ENCODE peak calls at places on chromosomes 12 and 14, in six cellular contexts. One of them, this sample, is unnamed.
A peak's percentile ranks its signal among the peaks of the same experiment; 100 is the strongest.

GRCh38 chr12:9761407-9761736 is 671 bp upstream of the CD69 start:
- DNase-seq in Caco-2: no peak
- DNase-seq in WTC11: no peak
- DNase-seq in AG04450: no peak
- DNase-seq in A549: no peak
- DNase-seq in activated B cell treated with CpG ODN at 0.5 μM for 24 hours: no peak
- DNase-seq in this sample: no peak

GRCh38 chr14:20631023-20631820 is 10.3 kb downstream of the OR6S1 start:
- DNase-seq in AG04450: peak; percentile 27
- DNase-seq in activated B cell treated with CpG ODN at 0.5 μM for 24 hours: no peak
- DNase-seq in A549: peak; percentile 69
- DNase-seq in Caco-2: peak; percentile 77
- DNase-seq in WTC11: no peak
- DNase-seq in this sample: peak; percentile 75

GRCh38 chr14:33590891-33591630 is 359.8 kb downstream of the EGLN3 start:
- DNase-seq in A549: no peak
- DNase-seq in WTC11: no peak
- DNase-seq in AG04450: no peak
- DNase-seq in activated B cell treated with CpG ODN at 0.5 μM for 24 hours: no peak
- DNase-seq in Caco-2: no peak
- DNase-seq in this sample: no peak

GRCh38 chr14:68573126-68573525 is 219.7 kb downstream of the ZFP36L1 start:
- DNase-seq in activated B cell treated with CpG ODN at 0.5 μM for 24 hours: no peak
- DNase-seq in Caco-2: no peak
- DNase-seq in WTC11: no peak
- DNase-seq in A549: no peak
- DNase-seq in AG04450: no peak
- DNase-seq in this sample: no peak

GRCh38 chr12:70774055-70774454 is 136.8 kb upstream of the PTPRB start:
- DNase-seq in Caco-2: no peak
- DNase-seq in activated B cell treated with CpG ODN at 0.5 μM for 24 hours: no peak
- DNase-seq in A549: no peak
- DNase-seq in AG04450: no peak
- DNase-seq in WTC11: no peak
- DNase-seq in this sample: no peak

GRCh38 chr14:77421241-77421640 is 2.1 kb downstream of the NOXRED1 start:
- DNase-seq in AG04450: no peak
- DNase-seq in WTC11: no peak
- DNase-seq in A549: no peak
- DNase-seq in activated B cell treated with CpG ODN at 0.5 μM for 24 hours: no peak
- DNase-seq in Caco-2: no peak
- DNase-seq in this sample: no peak

GRCh38 chr14:35971965-35972630 is 146.0 kb downstream of the BRMS1L start:
- DNase-seq in WTC11: no peak
- DNase-seq in Caco-2: no peak
- DNase-seq in AG04450: no peak
- DNase-seq in A549: no peak
- DNase-seq in activated B cell treated with CpG ODN at 0.5 μM for 24 hours: no peak
- DNase-seq in this sample: no peak

GRCh38 chr14:89276424-89276975 is 140.5 kb downstream of the FOXN3 start:
- DNase-seq in A549: no peak
- DNase-seq in Caco-2: no peak
- DNase-seq in AG04450: no peak
- DNase-seq in WTC11: no peak
- DNase-seq in activated B cell treated with CpG ODN at 0.5 μM for 24 hours: peak; percentile 41
- DNase-seq in this sample: no peak

GRCh38 chr14:95511687-95512086 is 4.8 kb downstream of the SYNE3 start:
- DNase-seq in AG04450: no peak
- DNase-seq in WTC11: no peak
- DNase-seq in activated B cell treated with CpG ODN at 0.5 μM for 24 hours: no peak
- DNase-seq in Caco-2: no peak
- DNase-seq in A549: no peak
- DNase-seq in this sample: no peak

GRCh38 chr14:99602788-99603415 is 1.1 kb downstream of the CCDC85C start:
- DNase-seq in AG04450: no peak
- DNase-seq in A549: no peak
- DNase-seq in activated B cell treated with CpG ODN at 0.5 μM for 24 hours: no peak
- DNase-seq in Caco-2: no peak
- DNase-seq in WTC11: no peak
- DNase-seq in this sample: peak; percentile 37

GRCh38 chr12:88371416-88372183 is 208.7 kb downstream of the KITLG start:
- DNase-seq in AG04450: no peak
- DNase-seq in A549: no peak
- DNase-seq in WTC11: no peak
- DNase-seq in activated B cell treated with CpG ODN at 0.5 μM for 24 hours: no peak
- DNase-seq in Caco-2: no peak
- DNase-seq in this sample: no peak

GRCh38 chr14:50027797-50028196 is 88.6 kb downstream of the VCPKMT start:
- DNase-seq in A549: no peak
- DNase-seq in activated B cell treated with CpG ODN at 0.5 μM for 24 hours: no peak
- DNase-seq in Caco-2: no peak
- DNase-seq in AG04450: no peak
- DNase-seq in WTC11: no peak
- DNase-seq in this sample: no peak

GRCh38 chr14:36748814-36749213 is 87.2 kb downstream of the PAX9 start:
- DNase-seq in Caco-2: no peak
- DNase-seq in WTC11: no peak
- DNase-seq in activated B cell treated with CpG ODN at 0.5 μM for 24 hours: no peak
- DNase-seq in A549: no peak
- DNase-seq in AG04450: no peak
- DNase-seq in this sample: no peak

GRCh38 chr14:50340945-50341344 is 28.8 kb downstream of the DMAC2L start:
- DNase-seq in A549: no peak
- DNase-seq in AG04450: no peak
- DNase-seq in activated B cell treated with CpG ODN at 0.5 μM for 24 hours: no peak
- DNase-seq in WTC11: peak; percentile 57
- DNase-seq in Caco-2: peak; percentile 36
- DNase-seq in this sample: peak; percentile 15

GRCh38 chr12:76260390-76260748 is 87.8 kb downstream of the BBS10 start:
- DNase-seq in Caco-2: no peak
- DNase-seq in activated B cell treated with CpG ODN at 0.5 μM for 24 hours: no peak
- DNase-seq in A549: no peak
- DNase-seq in WTC11: no peak
- DNase-seq in AG04450: no peak
- DNase-seq in this sample: no peak

GRCh38 chr12:58639323-58639934 is 280.9 kb downstream of the LRIG3 start:
- DNase-seq in WTC11: no peak
- DNase-seq in Caco-2: no peak
- DNase-seq in A549: no peak
- DNase-seq in activated B cell treated with CpG ODN at 0.5 μM for 24 hours: no peak
- DNase-seq in AG04450: no peak
- DNase-seq in this sample: no peak

GRCh38 chr14:33938131-33938949 is 12.5 kb downstream of the EGLN3 start:
- DNase-seq in activated B cell treated with CpG ODN at 0.5 μM for 24 hours: no peak
- DNase-seq in WTC11: peak; percentile 47
- DNase-seq in AG04450: no peak
- DNase-seq in A549: peak; percentile 42
- DNase-seq in Caco-2: no peak
- DNase-seq in this sample: peak; percentile 38

GRCh38 chr12:50099302-50100008 is 4.4 kb upstream of the GPD1 start:
- DNase-seq in WTC11: no peak
- DNase-seq in activated B cell treated with CpG ODN at 0.5 μM for 24 hours: no peak
- DNase-seq in A549: no peak
- DNase-seq in AG04450: no peak
- DNase-seq in Caco-2: no peak
- DNase-seq in this sample: no peak

GRCh38 chr12:8687846-8688601 is 9.8 kb upstream of the RIMKLB start:
- DNase-seq in Caco-2: no peak
- DNase-seq in AG04450: peak; percentile 55
- DNase-seq in activated B cell treated with CpG ODN at 0.5 μM for 24 hours: no peak
- DNase-seq in A549: peak; percentile 36
- DNase-seq in WTC11: no peak
- DNase-seq in this sample: peak; percentile 51

GRCh38 chr12:29611906-29612305 is 114.4 kb upstream of the OVCH1 start:
- DNase-seq in Caco-2: no peak
- DNase-seq in AG04450: peak; percentile 11
- DNase-seq in A549: no peak
- DNase-seq in WTC11: no peak
- DNase-seq in activated B cell treated with CpG ODN at 0.5 μM for 24 hours: no peak
- DNase-seq in this sample: no peak

GRCh38 chr12:116495260-116495659 is 63.9 kb upstream of the MAP1LC3B2 start:
- DNase-seq in WTC11: no peak
- DNase-seq in activated B cell treated with CpG ODN at 0.5 μM for 24 hours: no peak
- DNase-seq in AG04450: no peak
- DNase-seq in A549: peak; percentile 41
- DNase-seq in Caco-2: peak; percentile 71
- DNase-seq in this sample: no peak

GRCh38 chr14:51386983-51387730 is 147.1 kb downstream of the TMX1 start:
- DNase-seq in activated B cell treated with CpG ODN at 0.5 μM for 24 hours: no peak
- DNase-seq in AG04450: no peak
- DNase-seq in A549: no peak
- DNase-seq in Caco-2: no peak
- DNase-seq in WTC11: no peak
- DNase-seq in this sample: no peak

GRCh38 chr12:49866859-49867579 is 24.1 kb upstream of the BCDIN3D start:
- DNase-seq in WTC11: peak; percentile 90
- DNase-seq in A549: peak; percentile 95
- DNase-seq in activated B cell treated with CpG ODN at 0.5 μM for 24 hours: peak; percentile 67
- DNase-seq in AG04450: peak; percentile 15
- DNase-seq in Caco-2: peak; percentile 93
- DNase-seq in this sample: peak; percentile 87

DNA sequence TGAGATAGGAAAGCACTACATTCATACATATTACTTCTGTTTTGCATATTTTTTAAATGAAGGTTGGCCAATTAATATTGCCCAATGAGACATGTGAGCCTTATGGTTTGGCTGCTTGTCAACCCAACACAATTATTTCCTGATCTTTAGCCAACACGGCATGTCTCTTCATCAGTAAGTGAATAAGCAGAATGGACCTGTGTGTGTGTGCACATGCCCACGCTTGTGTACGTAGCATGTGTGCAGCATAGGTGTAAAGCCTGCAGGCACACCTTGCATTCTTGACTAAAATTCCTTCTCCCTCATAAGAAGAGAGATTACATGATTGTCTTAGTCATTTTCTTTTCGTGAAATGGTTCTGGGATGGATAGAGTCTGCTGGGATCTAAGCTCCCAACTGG is 88.3 kb downstream of the STON2 start:
- DNase-seq in Caco-2: no peak
- DNase-seq in A549: no peak
- DNase-seq in AG04450: no peak
- DNase-seq in activated B cell treated with CpG ODN at 0.5 μM for 24 hours: no peak
- DNase-seq in WTC11: no peak
- DNase-seq in this sample: no peak
- TF ChIP-seq CTCF in Caco-2: no peak
- TF ChIP-seq CTCF in A549: no peak
- TF ChIP-seq CTCF in AG04450: no peak
- TF ChIP-seq CTCF in activated B cell treated with CpG ODN at 0.5 μM for 24 hours: no peak
- TF ChIP-seq CTCF in WTC11: no peak
- TF ChIP-seq CTCF in this sample: no peak

DNA sequence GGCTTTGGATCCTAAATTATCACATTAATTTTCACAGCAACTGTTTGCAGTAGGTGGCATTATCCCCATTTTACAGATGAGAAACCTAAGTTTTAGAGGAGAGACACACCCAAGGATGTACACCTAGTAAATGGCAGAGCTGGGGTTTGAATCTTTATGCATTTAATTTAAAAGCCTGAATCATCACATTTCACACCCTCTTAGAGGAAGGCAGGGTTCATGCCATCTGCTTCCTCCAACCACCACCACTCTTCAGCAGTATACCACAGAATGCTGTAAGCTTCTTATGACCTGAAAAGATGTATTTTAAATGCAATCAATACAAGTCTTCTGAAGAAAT is 90.3 kb downstream of the CRADD start:
- DNase-seq in A549: no peak
- DNase-seq in AG04450: no peak
- DNase-seq in Caco-2: no peak
- DNase-seq in WTC11: no peak
- DNase-seq in activated B cell treated with CpG ODN at 0.5 μM for 24 hours: no peak
- DNase-seq in this sample: no peak
- TF ChIP-seq CTCF in A549: no peak
- TF ChIP-seq CTCF in AG04450: no peak
- TF ChIP-seq CTCF in Caco-2: no peak
- TF ChIP-seq CTCF in WTC11: no peak
- TF ChIP-seq CTCF in activated B cell treated with CpG ODN at 0.5 μM for 24 hours: no peak
- TF ChIP-seq CTCF in this sample: no peak

GRCh38 chr14:58276208-58276607 is 22.1 kb upstream of the ARID4A start:
- DNase-seq in Caco-2: no peak
- DNase-seq in AG04450: no peak
- DNase-seq in activated B cell treated with CpG ODN at 0.5 μM for 24 hours: no peak
- DNase-seq in A549: no peak
- DNase-seq in WTC11: no peak
- DNase-seq in this sample: no peak

GRCh38 chr14:58270628-58271027 is 26.0 kb downstream of the PSMA3 start:
- DNase-seq in AG04450: no peak
- DNase-seq in WTC11: no peak
- DNase-seq in activated B cell treated with CpG ODN at 0.5 μM for 24 hours: no peak
- DNase-seq in A549: no peak
- DNase-seq in Caco-2: no peak
- DNase-seq in this sample: no peak

GRCh38 chr14:58275527-58276190 is 22.7 kb upstream of the ARID4A start:
- DNase-seq in A549: no peak
- DNase-seq in activated B cell treated with CpG ODN at 0.5 μM for 24 hours: no peak
- DNase-seq in WTC11: no peak
- DNase-seq in Caco-2: no peak
- DNase-seq in AG04450: no peak
- DNase-seq in this sample: no peak

GRCh38 chr14:58278177-58278576 is 20.2 kb upstream of the ARID4A start:
- DNase-seq in A549: no peak
- DNase-seq in AG04450: no peak
- DNase-seq in WTC11: no peak
- DNase-seq in activated B cell treated with CpG ODN at 0.5 μM for 24 hours: no peak
- DNase-seq in Caco-2: no peak
- DNase-seq in this sample: no peak

DNA sequence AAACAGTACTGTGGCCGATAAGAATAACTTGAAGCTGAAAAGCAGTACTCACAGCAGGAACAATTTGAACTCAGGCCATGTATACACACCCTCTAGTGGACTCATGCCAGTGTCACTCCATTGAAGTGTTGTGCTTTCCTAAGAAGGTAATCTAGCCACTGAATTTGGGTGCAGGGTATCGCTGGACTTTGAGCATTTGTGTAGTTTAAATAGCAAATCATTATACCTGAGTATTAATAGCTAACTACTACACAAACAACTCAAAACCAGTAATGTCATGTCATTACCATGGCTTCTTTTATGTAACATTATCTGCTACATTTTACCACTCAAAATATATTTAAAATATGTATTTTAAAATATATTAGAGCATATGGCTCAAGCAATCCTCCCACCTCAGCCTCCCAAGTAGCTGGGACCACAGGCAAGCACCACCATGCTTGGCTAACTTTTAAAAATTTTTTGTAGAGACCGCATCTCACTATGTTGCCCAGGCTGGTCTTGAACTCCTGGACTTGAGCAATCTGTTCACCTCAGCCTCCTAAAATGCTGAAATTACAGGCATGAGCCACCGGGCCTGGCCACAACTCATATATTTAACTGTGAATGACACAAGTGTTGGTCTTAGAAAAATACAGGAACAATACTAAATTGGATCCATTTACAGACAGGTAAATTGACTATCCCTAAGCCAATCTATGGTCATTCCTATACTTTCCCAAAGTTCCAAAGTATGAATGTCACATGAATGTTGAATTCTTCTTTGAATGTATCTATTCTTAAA is 25.6 kb upstream of the ARID4A start:
- DNase-seq in A549: peak; percentile 8
- DNase-seq in WTC11: no peak
- DNase-seq in Caco-2: peak; percentile 45
- DNase-seq in activated B cell treated with CpG ODN at 0.5 μM for 24 hours: no peak
- DNase-seq in AG04450: peak; percentile 4
- DNase-seq in this sample: no peak
- TF ChIP-seq CTCF in A549: no peak
- TF ChIP-seq CTCF in WTC11: no peak
- TF ChIP-seq CTCF in Caco-2: peak; percentile 42
- TF ChIP-seq CTCF in activated B cell treated with CpG ODN at 0.5 μM for 24 hours: no peak
- TF ChIP-seq CTCF in AG04450: no peak
- TF ChIP-seq CTCF in this sample: no peak

GRCh38 chr14:70096866-70097265 is 91.9 kb downstream of the SLC8A3 start:
- DNase-seq in WTC11: peak; percentile 56
- DNase-seq in activated B cell treated with CpG ODN at 0.5 μM for 24 hours: no peak
- DNase-seq in A549: peak; percentile 13
- DNase-seq in AG04450: no peak
- DNase-seq in Caco-2: peak; percentile 16
- DNase-seq in this sample: peak; percentile 39
- TF ChIP-seq CTCF in WTC11: no peak
- TF ChIP-seq CTCF in activated B cell treated with CpG ODN at 0.5 μM for 24 hours: no peak
- TF ChIP-seq CTCF in A549: no peak
- TF ChIP-seq CTCF in AG04450: peak; percentile 52
- TF ChIP-seq CTCF in Caco-2: peak; percentile 44
- TF ChIP-seq CTCF in this sample: peak; percentile 57